ENCODE peak calls at places on chromosomes 12 and 14, in ten cellular contexts. One of them, this sample, is unnamed.

GRCh38 chr12:46124848-46125619 is 134.7 kb upstream of the SCAF11 start:
- DNase-seq in heart right ventricle: peak
- DNase-seq in activated naive CD4-positive, alpha-beta T cell treated with anti-CD3 and anti-CD28 coated beads for 36 hours: peak
- DNase-seq in endothelial cell: peak
- DNase-seq in mesothelial cell of epicardium: no peak
- DNase-seq in A549: peak
- DNase-seq in SIG-M5: peak
- DNase-seq in HEK293T: peak
- DNase-seq in NCI-H2107: no peak
- DNase-seq in GM10248: peak
- DNase-seq in this sample: peak

GRCh38 chr12:67141405-67142018 is 127.6 kb upstream of the CAND1 start:
- DNase-seq in heart right ventricle: no peak
- DNase-seq in activated naive CD4-positive, alpha-beta T cell treated with anti-CD3 and anti-CD28 coated beads for 36 hours: peak
- DNase-seq in endothelial cell: no peak
- DNase-seq in mesothelial cell of epicardium: no peak
- DNase-seq in A549: no peak
- DNase-seq in SIG-M5: no peak
- DNase-seq in HEK293T: no peak
- DNase-seq in NCI-H2107: no peak
- DNase-seq in GM10248: no peak
- DNase-seq in this sample: no peak

GRCh38 chr12:59820594-59821011 is 224.8 kb downstream of the SLC16A7 start:
- DNase-seq in heart right ventricle: no peak
- DNase-seq in activated naive CD4-positive, alpha-beta T cell treated with anti-CD3 and anti-CD28 coated beads for 36 hours: no peak
- DNase-seq in endothelial cell: no peak
- DNase-seq in mesothelial cell of epicardium: no peak
- DNase-seq in A549: no peak
- DNase-seq in SIG-M5: no peak
- DNase-seq in HEK293T: no peak
- DNase-seq in NCI-H2107: no peak
- DNase-seq in GM10248: no peak
- DNase-seq in this sample: no peak

GRCh38 chr12:86349196-86349595 is 93.0 kb upstream of the MGAT4C start:
- DNase-seq in heart right ventricle: no peak
- DNase-seq in activated naive CD4-positive, alpha-beta T cell treated with anti-CD3 and anti-CD28 coated beads for 36 hours: no peak
- DNase-seq in endothelial cell: no peak
- DNase-seq in mesothelial cell of epicardium: no peak
- DNase-seq in A549: no peak
- DNase-seq in SIG-M5: no peak
- DNase-seq in HEK293T: no peak
- DNase-seq in NCI-H2107: no peak
- DNase-seq in GM10248: no peak
- DNase-seq in this sample: peak

GRCh38 chr12:3777206-3777809 is 24.4 kb upstream of the CRACR2A start:
- DNase-seq in heart right ventricle: peak
- DNase-seq in activated naive CD4-positive, alpha-beta T cell treated with anti-CD3 and anti-CD28 coated beads for 36 hours: peak
- DNase-seq in endothelial cell: peak
- DNase-seq in mesothelial cell of epicardium: no peak
- DNase-seq in A549: peak
- DNase-seq in SIG-M5: no peak
- DNase-seq in HEK293T: peak
- DNase-seq in NCI-H2107: peak
- DNase-seq in GM10248: peak
- DNase-seq in this sample: peak

GRCh38 chr14:68757618-68758081 is 35.2 kb downstream of the ZFP36L1 start:
- DNase-seq in heart right ventricle: peak
- DNase-seq in activated naive CD4-positive, alpha-beta T cell treated with anti-CD3 and anti-CD28 coated beads for 36 hours: no peak
- DNase-seq in endothelial cell: no peak
- DNase-seq in mesothelial cell of epicardium: no peak
- DNase-seq in A549: no peak
- DNase-seq in SIG-M5: no peak
- DNase-seq in HEK293T: no peak
- DNase-seq in NCI-H2107: no peak
- DNase-seq in GM10248: no peak
- DNase-seq in this sample: peak

GRCh38 chr12:65853489-65854157 is 29.3 kb downstream of the HMGA2 start:
- DNase-seq in heart right ventricle: no peak
- DNase-seq in activated naive CD4-positive, alpha-beta T cell treated with anti-CD3 and anti-CD28 coated beads for 36 hours: no peak
- DNase-seq in endothelial cell: no peak
- DNase-seq in mesothelial cell of epicardium: no peak
- DNase-seq in A549: no peak
- DNase-seq in SIG-M5: no peak
- DNase-seq in HEK293T: no peak
- DNase-seq in NCI-H2107: no peak
- DNase-seq in GM10248: no peak
- DNase-seq in this sample: no peak

GRCh38 chr12:54217774-54218221 is 29.0 kb upstream of the SMUG1 start:
- DNase-seq in heart right ventricle: no peak
- DNase-seq in activated naive CD4-positive, alpha-beta T cell treated with anti-CD3 and anti-CD28 coated beads for 36 hours: peak
- DNase-seq in endothelial cell: peak
- DNase-seq in mesothelial cell of epicardium: no peak
- DNase-seq in A549: no peak
- DNase-seq in SIG-M5: no peak
- DNase-seq in HEK293T: no peak
- DNase-seq in NCI-H2107: no peak
- DNase-seq in GM10248: no peak
- DNase-seq in this sample: no peak

GRCh38 chr14:85466678-85467077 is 63.3 kb upstream of the FLRT2 start:
- DNase-seq in heart right ventricle: no peak
- DNase-seq in activated naive CD4-positive, alpha-beta T cell treated with anti-CD3 and anti-CD28 coated beads for 36 hours: no peak
- DNase-seq in endothelial cell: no peak
- DNase-seq in mesothelial cell of epicardium: no peak
- DNase-seq in A549: peak
- DNase-seq in SIG-M5: no peak
- DNase-seq in HEK293T: no peak
- DNase-seq in NCI-H2107: no peak
- DNase-seq in GM10248: no peak
- DNase-seq in this sample: no peak

GRCh38 chr14:24329736-24330135 is 5.1 kb downstream of the ADCY4 start:
- DNase-seq in heart right ventricle: no peak
- DNase-seq in activated naive CD4-positive, alpha-beta T cell treated with anti-CD3 and anti-CD28 coated beads for 36 hours: no peak
- DNase-seq in endothelial cell: no peak
- DNase-seq in mesothelial cell of epicardium: no peak
- DNase-seq in A549: no peak
- DNase-seq in SIG-M5: no peak
- DNase-seq in HEK293T: no peak
- DNase-seq in NCI-H2107: no peak
- DNase-seq in GM10248: no peak
- DNase-seq in this sample: no peak

GRCh38 chr14:102512713-102513373 is 3.3 kb upstream of the ANKRD9 start:
- DNase-seq in heart right ventricle: no peak
- DNase-seq in activated naive CD4-positive, alpha-beta T cell treated with anti-CD3 and anti-CD28 coated beads for 36 hours: no peak
- DNase-seq in endothelial cell: no peak
- DNase-seq in mesothelial cell of epicardium: no peak
- DNase-seq in A549: no peak
- DNase-seq in SIG-M5: no peak
- DNase-seq in HEK293T: no peak
- DNase-seq in NCI-H2107: no peak
- DNase-seq in GM10248: no peak
- DNase-seq in this sample: no peak

GRCh38 chr12:31586703-31587102 is 4.2 kb downstream of the DENND5B start:
- DNase-seq in heart right ventricle: no peak
- DNase-seq in activated naive CD4-positive, alpha-beta T cell treated with anti-CD3 and anti-CD28 coated beads for 36 hours: no peak
- DNase-seq in endothelial cell: no peak
- DNase-seq in mesothelial cell of epicardium: no peak
- DNase-seq in A549: no peak
- DNase-seq in SIG-M5: no peak
- DNase-seq in HEK293T: no peak
- DNase-seq in NCI-H2107: no peak
- DNase-seq in GM10248: peak
- DNase-seq in this sample: no peak

GRCh38 chr12:34400986-34401658 is 378.8 kb downstream of the ALG10 start:
- DNase-seq in heart right ventricle: no peak
- DNase-seq in activated naive CD4-positive, alpha-beta T cell treated with anti-CD3 and anti-CD28 coated beads for 36 hours: peak
- DNase-seq in endothelial cell: peak
- DNase-seq in mesothelial cell of epicardium: peak
- DNase-seq in A549: no peak
- DNase-seq in SIG-M5: no peak
- DNase-seq in HEK293T: peak
- DNase-seq in NCI-H2107: no peak
- DNase-seq in GM10248: peak
- DNase-seq in this sample: no peak

GRCh38 chr12:120283318-120283717 is 8.4 kb downstream of the RNU4-2 start:
- DNase-seq in heart right ventricle: no peak
- DNase-seq in activated naive CD4-positive, alpha-beta T cell treated with anti-CD3 and anti-CD28 coated beads for 36 hours: no peak
- DNase-seq in endothelial cell: no peak
- DNase-seq in mesothelial cell of epicardium: no peak
- DNase-seq in A549: no peak
- DNase-seq in SIG-M5: no peak
- DNase-seq in HEK293T: no peak
- DNase-seq in NCI-H2107: no peak
- DNase-seq in GM10248: no peak
- DNase-seq in this sample: no peak

GRCh38 chr12:14955876-14956811 is 5.3 kb downstream of the ARHGDIB start:
- DNase-seq in heart right ventricle: no peak
- DNase-seq in activated naive CD4-positive, alpha-beta T cell treated with anti-CD3 and anti-CD28 coated beads for 36 hours: peak
- DNase-seq in endothelial cell: no peak
- DNase-seq in mesothelial cell of epicardium: no peak
- DNase-seq in A549: no peak
- DNase-seq in SIG-M5: peak
- DNase-seq in HEK293T: no peak
- DNase-seq in NCI-H2107: no peak
- DNase-seq in GM10248: peak
- DNase-seq in this sample: no peak

GRCh38 chr12:1171657-1172056 is 180.6 kb downstream of the ERC1 start:
- DNase-seq in heart right ventricle: no peak
- DNase-seq in activated naive CD4-positive, alpha-beta T cell treated with anti-CD3 and anti-CD28 coated beads for 36 hours: no peak
- DNase-seq in endothelial cell: no peak
- DNase-seq in mesothelial cell of epicardium: no peak
- DNase-seq in A549: no peak
- DNase-seq in SIG-M5: no peak
- DNase-seq in HEK293T: peak
- DNase-seq in NCI-H2107: peak
- DNase-seq in GM10248: no peak
- DNase-seq in this sample: peak

GRCh38 chr14:101058571-101058970 is 155.0 kb upstream of the RTL1 start:
- DNase-seq in heart right ventricle: no peak
- DNase-seq in activated naive CD4-positive, alpha-beta T cell treated with anti-CD3 and anti-CD28 coated beads for 36 hours: no peak
- DNase-seq in endothelial cell: no peak
- DNase-seq in mesothelial cell of epicardium: no peak
- DNase-seq in A549: no peak
- DNase-seq in SIG-M5: no peak
- DNase-seq in HEK293T: no peak
- DNase-seq in NCI-H2107: no peak
- DNase-seq in GM10248: no peak
- DNase-seq in this sample: no peak

GRCh38 chr14:90553921-90554336 is 157.1 kb downstream of the CALM1 start:
- DNase-seq in heart right ventricle: no peak
- DNase-seq in activated naive CD4-positive, alpha-beta T cell treated with anti-CD3 and anti-CD28 coated beads for 36 hours: no peak
- DNase-seq in endothelial cell: no peak
- DNase-seq in mesothelial cell of epicardium: no peak
- DNase-seq in A549: no peak
- DNase-seq in SIG-M5: no peak
- DNase-seq in HEK293T: no peak
- DNase-seq in NCI-H2107: no peak
- DNase-seq in GM10248: no peak
- DNase-seq in this sample: no peak